ENCODE peak calls at places on chromosome 14, in four cellular contexts. D, I, G and W are unnamed samples.

GRCh38 chr14:24880689-24881088 is 169.3 kb downstream of the STXBP6 start:
- DNase-seq in D (no peak), G (no peak), I (no peak), W (no peak)

GRCh38 chr14:31968107-31968810 is 108.8 kb upstream of the ARHGAP5 start:
- DNase-seq in G (peak), D (no peak), I (no peak), W (no peak)

GRCh38 chr14:73712540-73713141 is 1.5 kb downstream of the PNMA1 start:
- DNase-seq in I (peak), D (no peak), G (no peak), W (no peak)

GRCh38 chr14:52365071-52365470 is 51.0 kb downstream of the PTGER2 start:
- DNase-seq in G (no peak), I (no peak), D (no peak), W (no peak)

GRCh38 chr14:74408870-74409269 is 17.1 kb downstream of the SYNDIG1L start:
- DNase-seq in G (no peak), D (no peak), I (no peak), W (no peak)

GRCh38 chr14:32102152-32102787 is 25.2 kb downstream of the ARHGAP5 start:
- DNase-seq in D (no peak), G (no peak), I (no peak), W (no peak)

GRCh38 chr14:105256292-105256960 is 8.1 kb downstream of the BTBD6 start:
- DNase-seq in G (no peak), D (no peak), I (no peak), W (no peak)

GRCh38 chr14:20757963-20758362 is 10.2 kb upstream of the EDDM3B start:
- DNase-seq in I (peak), D (no peak), G (no peak), W (peak)

GRCh38 chr14:99581371-99581770 is 22.6 kb downstream of the CCDC85C start:
- DNase-seq in I (no peak), D (no peak), G (no peak), W (no peak)

GRCh38 chr14:50795127-50795526 is 35.8 kb downstream of the NIN start:
- DNase-seq in I (no peak), D (no peak), G (no peak), W (no peak)

GRCh38 chr14:39233680-39234326 is at the start of gene MIA2:
- DNase-seq in G (peak), I (no peak), D (peak), W (no peak)

GRCh38 chr14:21524575-21525518 is 1.3 kb downstream of the SALL2 start:
- DNase-seq in D (no peak), I (no peak), G (no peak), W (no peak)

GRCh38 chr14:59543873-59544272 is 32.7 kb downstream of the CCDC175 start:
- DNase-seq in G (no peak), I (no peak), D (no peak), W (no peak)

GRCh38 chr14:65421201-65421981 is 8.9 kb downstream of the FUT8 start:
- DNase-seq in I (no peak), G (no peak), D (no peak), W (no peak)

GRCh38 chr14:73261075-73261474 is 23.8 kb downstream of the PAPLN start:
- DNase-seq in I (no peak), G (no peak), D (no peak), W (no peak)

GRCh38 chr14:32896979-32897723 is 41.5 kb upstream of the NPAS3 start:
- DNase-seq in I (no peak), D (no peak), G (peak), W (no peak)

GRCh38 chr14:99520571-99521081 is 39.4 kb downstream of the CCNK start:
- DNase-seq in I (no peak), G (no peak), D (no peak), W (peak)

GRCh38 chr14:74621556-74621955 is 9.5 kb upstream of the LTBP2 start:
- DNase-seq in G (no peak), D (no peak), I (no peak), W (no peak)

GRCh38 chr14:68210729-68211299 is 391.2 kb downstream of the RAD51B start:
- DNase-seq in D (no peak), I (peak), G (peak), W (no peak)

GRCh38 chr14:100780646-100781355 is 45.1 kb upstream of the MEG3 start:
- DNase-seq in G (no peak), D (no peak), I (no peak), W (no peak)

GRCh38 chr14:61034416-61035100 is 53.5 kb downstream of the SLC38A6 start:
- DNase-seq in I (no peak), D (no peak), G (no peak), W (no peak)

GRCh38 chr14:95840094-95840493 is 36.5 kb upstream of the TUNAR start:
- DNase-seq in I (no peak), D (no peak), G (no peak), W (no peak)

GRCh38 chr14:89544636-89545301 is 127.7 kb upstream of the FOXN3 start:
- DNase-seq in I (no peak), D (no peak), G (peak), W (no peak)

GRCh38 chr14:95419569-95419968 is 96.9 kb downstream of the SYNE3 start:
- DNase-seq in G (no peak), I (no peak), D (no peak), W (no peak)

GRCh38 chr14:99077076-99077843 is 194.7 kb downstream of the BCL11B start:
- DNase-seq in G (no peak), I (no peak), D (no peak), W (no peak)

GRCh38 chr14:49173765-49174373 is 412.3 kb downstream of the RPS29 start:
- DNase-seq in D (peak), I (peak), G (peak), W (peak)

GRCh38 chr14:101194356-101195308 is 291.1 kb upstream of the RTL1 start:
- DNase-seq in G (no peak), D (no peak), I (no peak), W (no peak)

GRCh38 chr14:100875861-100876590 is 27.5 kb downstream of the RTL1 start:
- DNase-seq in G (no peak), I (no peak), D (no peak), W (no peak)

GRCh38 chr14:95359974-95360826 is 40.5 kb upstream of the CLMN start:
- DNase-seq in I (no peak), G (no peak), D (no peak), W (peak)

GRCh38 chr14:77988096-77988870 is 181.9 kb upstream of the NRXN3 start:
- DNase-seq in G (no peak), D (no peak), I (no peak), W (no peak)

GRCh38 chr14:64550539-64551333 is 975 bp downstream of the PPP1R36 start:
- DNase-seq in G (no peak), I (no peak), D (no peak), W (no peak)

GRCh38 chr14:97301931-97302559 is 504.9 kb downstream of the VRK1 start:
- DNase-seq in I (no peak), D (no peak), G (no peak), W (no peak)

GRCh38 chr14:57712698-57713097 is 153.2 kb downstream of the SLC35F4 start:
- DNase-seq in G (no peak), I (no peak), D (no peak), W (no peak)

GRCh38 chr14:95048771-95049312 is 108.5 kb downstream of the DICER1 start:
- DNase-seq in D (no peak), I (no peak), G (no peak), W (no peak)

GRCh38 chr14:105431256-105431655 is 11.6 kb downstream of the MTA1 start:
- DNase-seq in D (no peak), I (no peak), G (no peak), W (no peak)

GRCh38 chr14:76917158-76917596 is 91.0 kb downstream of the LRRC74A start:
- DNase-seq in I (peak), G (peak), D (peak), W (peak)

GRCh38 chr14:105857223-105857815 is 330.9 kb downstream of the TMEM121 start:
- DNase-seq in G (no peak), D (no peak), I (no peak), W (no peak)

GRCh38 chr14:47442206-47442605 is 233.2 kb downstream of the MDGA2 start:
- DNase-seq in G (peak), I (no peak), D (no peak), W (peak)

GRCh38 chr14:99884834-99885648 is 91.8 kb downstream of the EML1 start:
- DNase-seq in D (peak), I (peak), G (peak), W (no peak)

GRCh38 chr14:91412939-91413338 is 4.7 kb downstream of the CCDC88C start:
- DNase-seq in I (no peak), D (no peak), G (no peak), W (no peak)

GRCh38 chr14:91414475-91415342 is 2.9 kb downstream of the CCDC88C start:
- DNase-seq in I (no peak), G (no peak), D (no peak), W (no peak)

GRCh38 chr14:91415794-91416743 is 1.6 kb downstream of the CCDC88C start:
- DNase-seq in G (no peak), D (no peak), I (no peak), W (no peak)

GRCh38 chr14:91410781-91411536 is 6.7 kb downstream of the CCDC88C start:
- DNase-seq in G (no peak), D (no peak), I (no peak), W (no peak)

DNA sequence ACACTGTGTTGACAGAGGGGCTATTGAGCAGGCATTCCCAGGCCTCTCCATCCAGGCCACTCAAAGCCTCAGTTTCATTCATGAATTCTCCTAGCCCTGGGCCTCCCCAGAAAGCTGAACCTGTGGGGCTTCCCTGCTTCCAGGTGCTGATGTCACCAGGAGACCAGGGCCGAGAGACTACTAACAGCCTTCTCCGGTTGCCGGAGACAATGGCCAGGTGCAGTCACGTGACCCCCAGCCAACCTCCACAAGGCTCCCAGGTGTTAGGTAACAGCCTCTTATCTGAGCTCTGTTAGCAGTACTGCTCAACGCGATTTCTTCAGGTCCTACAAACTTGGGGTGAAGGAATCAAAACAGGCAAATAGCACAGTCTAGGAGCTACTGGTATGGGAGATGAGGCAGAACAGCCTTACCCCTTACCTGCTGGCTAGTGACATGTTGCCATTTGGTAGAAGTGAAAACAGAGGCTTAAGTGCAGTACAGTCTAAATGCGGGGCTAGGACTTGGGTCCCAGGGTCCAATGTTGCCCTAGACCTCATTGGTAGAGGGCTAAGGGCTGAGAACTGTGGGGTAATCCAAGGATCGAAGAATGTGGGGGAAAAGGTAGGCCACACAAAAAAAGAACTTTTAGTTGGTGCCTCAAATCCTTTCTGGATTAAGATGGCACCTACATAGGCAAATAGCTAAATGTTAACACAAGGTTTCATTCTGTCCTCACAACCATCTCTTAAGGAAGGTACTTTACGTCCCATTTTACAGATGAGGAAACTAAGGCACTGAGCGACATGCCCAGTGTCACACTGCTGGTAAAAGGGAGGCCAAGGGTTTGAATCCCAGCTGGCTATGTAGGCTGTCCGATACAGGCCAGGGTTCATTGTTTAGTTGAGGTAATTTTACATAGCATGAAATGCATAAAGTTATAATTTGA is 3.8 kb downstream of the CCDC88C start:
- DNase-seq in I (no peak), D (no peak), G (no peak), W (peak)
- TF ChIP-seq NR3C1 in I (no peak), D (no peak), G (no peak), W (no peak)

GRCh38 chr14:69288001-69288771 is 28.2 kb downstream of the GALNT16 start:
- DNase-seq in I (no peak), D (peak), G (peak), W (no peak)
- TF ChIP-seq JUN in I (no peak), D (no peak), G (no peak), W (no peak)

GRCh38 chr14:54129850-54130640 is 173.4 kb upstream of the BMP4 start:
- DNase-seq in D (no peak), G (no peak), I (no peak), W (no peak)
- TF ChIP-seq HMGXB4 in D (no peak), G (no peak), I (no peak), W (no peak)

GRCh38 chr14:34966413-34966812 is 16.4 kb upstream of the SRP54 start:
- DNase-seq in G (no peak), D (no peak), I (no peak), W (no peak)
- TF ChIP-seq NR3C1 in G (no peak), D (no peak), I (no peak), W (no peak)

GRCh38 chr14:38016497-38016896 is 191.2 kb upstream of the SSTR1 start:
- DNase-seq in D (no peak), I (no peak), G (peak), W (no peak)
- TF ChIP-seq JUN in D (no peak), I (no peak), G (no peak), W (no peak)

GRCh38 chr14:92783813-92784431 is 10.2 kb upstream of the GOLGA5 start:
- DNase-seq in D (peak), G (peak), I (peak), W (no peak)
- TF ChIP-seq HMGXB4 in D (no peak), G (no peak), I (no peak), W (no peak)

GRCh38 chr14:66815687-66816086 is 307.7 kb downstream of the GPHN start:
- DNase-seq in G (no peak), I (no peak), D (no peak), W (no peak)
- TF ChIP-seq NR3C1 in G (no peak), I (no peak), D (no peak), W (no peak)

GRCh38 chr14:63276016-63276415 is 42.7 kb downstream of the GPHB5 start:
- DNase-seq in D (no peak), G (no peak), I (no peak), W (no peak)

GRCh38 chr14:63273717-63274673 is 44.7 kb downstream of the GPHB5 start:
- DNase-seq in D (no peak), I (no peak), G (no peak), W (no peak)

GRCh38 chr14:63275611-63276010 is 43.1 kb downstream of the GPHB5 start:
- DNase-seq in D (no peak), I (no peak), G (no peak), W (no peak)

GRCh38 chr14:63269561-63270225 is 49.0 kb downstream of the GPHB5 start:
- DNase-seq in I (no peak), G (no peak), D (no peak), W (no peak)

DNA sequence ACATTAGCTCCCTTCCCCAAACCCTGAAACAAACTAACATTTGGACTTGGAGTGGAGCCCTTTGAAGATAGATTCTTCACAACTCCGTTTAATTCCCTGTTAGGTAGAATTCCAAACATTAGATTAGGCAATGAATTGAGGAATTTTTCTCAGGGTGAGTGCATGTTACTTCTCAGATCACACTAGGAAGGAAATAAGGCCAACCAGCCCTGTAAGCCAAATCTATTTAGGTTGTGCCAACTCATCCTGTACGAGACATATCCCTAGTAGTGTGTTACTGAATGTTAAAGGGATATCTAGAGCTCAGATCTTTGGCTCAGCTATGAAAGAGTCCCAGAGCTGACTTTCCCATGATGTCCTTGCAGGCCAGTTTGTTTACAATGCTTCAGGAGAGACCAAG is 45.6 kb downstream of the GPHB5 start:
- DNase-seq in G (no peak), I (no peak), D (no peak), W (no peak)
- TF ChIP-seq JUN in G (no peak), I (no peak), D (no peak), W (no peak)

GRCh38 chr14:93748208-93749080 is 39.8 kb downstream of the PRIMA1 start:
- DNase-seq in G (peak), D (no peak), I (no peak), W (no peak)
- TF ChIP-seq HMGXB4 in G (no peak), D (no peak), I (no peak), W (no peak)

GRCh38 chr14:102646615-102647014 is 54.2 kb downstream of the RCOR1 start:
- DNase-seq in I (no peak), D (no peak), G (no peak), W (no peak)
- TF ChIP-seq NR3C1 in I (no peak), D (no peak), G (no peak), W (no peak)